ENCODE peak calls at places on chromosomes 11 and 22, in six cellular contexts. One of them, this sample, is unnamed.

GRCh38 chr11:26929806-26930517 is 64.0 kb upstream of the FIBIN start:
- DNase-seq in activated CD4-positive, alpha-beta T cell treated with anti-CD3 and anti-CD28 coated beads, Interleukin-2, amount 10 ng/mL, durations not matched to agents 24 days and 14 days: peak
- DNase-seq in NCI-H2081: no peak
- DNase-seq in GOT3: no peak
- DNase-seq in AG09309: no peak
- DNase-seq in lung: no peak
- DNase-seq in this sample: no peak

GRCh38 chr11:2898366-2899079 is 12.9 kb upstream of the CDKN1C start:
- DNase-seq in GOT3: no peak
- DNase-seq in AG09309: peak
- DNase-seq in activated CD4-positive, alpha-beta T cell treated with anti-CD3 and anti-CD28 coated beads, Interleukin-2, amount 10 ng/mL, durations not matched to agents 24 days and 14 days: peak
- DNase-seq in lung: peak
- DNase-seq in NCI-H2081: no peak
- DNase-seq in this sample: peak

GRCh38 chr22:17842386-17842785 is 68.1 kb upstream of the BID start:
- DNase-seq in AG09309: no peak
- DNase-seq in lung: no peak
- DNase-seq in activated CD4-positive, alpha-beta T cell treated with anti-CD3 and anti-CD28 coated beads, Interleukin-2, amount 10 ng/mL, durations not matched to agents 24 days and 14 days: peak
- DNase-seq in GOT3: no peak
- DNase-seq in NCI-H2081: no peak
- DNase-seq in this sample: no peak

GRCh38 chr11:12439615-12440014 is 62.2 kb downstream of the PARVA start:
- DNase-seq in lung: no peak
- DNase-seq in NCI-H2081: peak
- DNase-seq in AG09309: no peak
- DNase-seq in GOT3: no peak
- DNase-seq in activated CD4-positive, alpha-beta T cell treated with anti-CD3 and anti-CD28 coated beads, Interleukin-2, amount 10 ng/mL, durations not matched to agents 24 days and 14 days: no peak
- DNase-seq in this sample: no peak

GRCh38 chr22:48238966-48239365 is 1476.5 kb downstream of the TBC1D22A start:
- DNase-seq in activated CD4-positive, alpha-beta T cell treated with anti-CD3 and anti-CD28 coated beads, Interleukin-2, amount 10 ng/mL, durations not matched to agents 24 days and 14 days: no peak
- DNase-seq in AG09309: no peak
- DNase-seq in GOT3: no peak
- DNase-seq in NCI-H2081: no peak
- DNase-seq in lung: no peak
- DNase-seq in this sample: no peak

GRCh38 chr22:37183432-37184379 is 4.3 kb downstream of the C1QTNF6 start:
- DNase-seq in lung: no peak
- DNase-seq in GOT3: no peak
- DNase-seq in AG09309: no peak
- DNase-seq in activated CD4-positive, alpha-beta T cell treated with anti-CD3 and anti-CD28 coated beads, Interleukin-2, amount 10 ng/mL, durations not matched to agents 24 days and 14 days: no peak
- DNase-seq in NCI-H2081: no peak
- DNase-seq in this sample: no peak

GRCh38 chr22:49462795-49463194 is 364.9 kb downstream of the BRD1 start:
- DNase-seq in lung: no peak
- DNase-seq in GOT3: no peak
- DNase-seq in AG09309: no peak
- DNase-seq in activated CD4-positive, alpha-beta T cell treated with anti-CD3 and anti-CD28 coated beads, Interleukin-2, amount 10 ng/mL, durations not matched to agents 24 days and 14 days: peak
- DNase-seq in NCI-H2081: no peak
- DNase-seq in this sample: no peak

GRCh38 chr11:108142304-108142703 is 20.9 kb downstream of the ACAT1 start:
- DNase-seq in NCI-H2081: no peak
- DNase-seq in activated CD4-positive, alpha-beta T cell treated with anti-CD3 and anti-CD28 coated beads, Interleukin-2, amount 10 ng/mL, durations not matched to agents 24 days and 14 days: peak
- DNase-seq in GOT3: no peak
- DNase-seq in AG09309: no peak
- DNase-seq in lung: no peak
- DNase-seq in this sample: no peak

GRCh38 chr11:67372993-67373915 is at the start of gene CLCF1:
- DNase-seq in AG09309: no peak
- DNase-seq in NCI-H2081: no peak
- DNase-seq in lung: peak
- DNase-seq in activated CD4-positive, alpha-beta T cell treated with anti-CD3 and anti-CD28 coated beads, Interleukin-2, amount 10 ng/mL, durations not matched to agents 24 days and 14 days: peak
- DNase-seq in GOT3: peak
- DNase-seq in this sample: peak

GRCh38 chr22:22933807-22934542 is 46.4 kb downstream of the IGLL5 start:
- DNase-seq in activated CD4-positive, alpha-beta T cell treated with anti-CD3 and anti-CD28 coated beads, Interleukin-2, amount 10 ng/mL, durations not matched to agents 24 days and 14 days: no peak
- DNase-seq in AG09309: no peak
- DNase-seq in GOT3: no peak
- DNase-seq in lung: no peak
- DNase-seq in NCI-H2081: no peak
- DNase-seq in this sample: no peak

GRCh38 chr11:75697906-75698563 is 19.6 kb upstream of the MOGAT2 start:
- DNase-seq in NCI-H2081: no peak
- DNase-seq in lung: no peak
- DNase-seq in AG09309: no peak
- DNase-seq in GOT3: no peak
- DNase-seq in activated CD4-positive, alpha-beta T cell treated with anti-CD3 and anti-CD28 coated beads, Interleukin-2, amount 10 ng/mL, durations not matched to agents 24 days and 14 days: no peak
- DNase-seq in this sample: no peak

GRCh38 chr11:58639103-58639502 is 16.6 kb downstream of the CNTF start:
- DNase-seq in NCI-H2081: no peak
- DNase-seq in AG09309: no peak
- DNase-seq in activated CD4-positive, alpha-beta T cell treated with anti-CD3 and anti-CD28 coated beads, Interleukin-2, amount 10 ng/mL, durations not matched to agents 24 days and 14 days: no peak
- DNase-seq in lung: no peak
- DNase-seq in GOT3: no peak
- DNase-seq in this sample: no peak

GRCh38 chr22:50192825-50193204 is 7.1 kb downstream of the TRABD start:
- DNase-seq in AG09309: no peak
- DNase-seq in lung: no peak
- DNase-seq in NCI-H2081: no peak
- DNase-seq in activated CD4-positive, alpha-beta T cell treated with anti-CD3 and anti-CD28 coated beads, Interleukin-2, amount 10 ng/mL, durations not matched to agents 24 days and 14 days: peak
- DNase-seq in GOT3: no peak
- DNase-seq in this sample: no peak

This sample was measured in MG63.